ENCODE peak calls at places on chromosomes 1 and 21, in eight cellular contexts. I is left cardiac atrium; P is Panc1; G is activated CD8-positive, alpha-beta memory T cell treated with anti-CD3 and anti-CD28 coated beads, Interleukin-2, amount 10 ng/mL, durations not matched to agents 7 days and 5 days; O is psoas muscle; Z is pancreas; S is activated T-cell treated with anti-CD3 and anti-CD28 coated beads, Interleukin-2, amount 50 U/mL, for 4 hours; T is K562. U is an unnamed sample.
A peak's percentile ranks its signal among the peaks of the same experiment; 100 is the strongest.

GRCh38 chr21:17462276-17462981 is 50.4 kb upstream of the CXADR start:
- ATAC-seq in O (no peak), G (no peak), Z (peak; percentile 87), S (no peak), I (no peak), P (no peak), T (no peak), U (no peak)

GRCh38 chr1:24914226-24915069 is 15.6 kb downstream of the RUNX3 start:
- ATAC-seq in G (no peak), P (no peak), T (no peak), I (no peak), O (no peak), Z (no peak), S (no peak), U (no peak)

GRCh38 chr1:39117985-39118384 is 86.5 kb upstream of the MACF1 start:
- ATAC-seq in O (peak; percentile 77), I (no peak), Z (no peak), T (peak; percentile 27), S (no peak), G (no peak), P (peak; percentile 60), U (no peak)

GRCh38 chr1:37098196-37098595 is 63.9 kb upstream of the GRIK3 start:
- ATAC-seq in O (no peak), I (no peak), P (no peak), Z (no peak), T (no peak), S (no peak), G (no peak), U (no peak)

GRCh38 chr1:90973897-90974798 is 47.7 kb downstream of the ZNF644 start:
- ATAC-seq in P (peak; percentile 75), S (peak; percentile 77), I (peak; percentile 57), T (peak; percentile 86), G (no peak), Z (peak; percentile 56), O (no peak), U (no peak)

GRCh38 chr1:198232940-198233675 is 76.3 kb downstream of the NEK7 start:
- ATAC-seq in S (no peak), T (no peak), G (no peak), O (no peak), Z (no peak), I (no peak), P (no peak), U (no peak)

GRCh38 chr1:76053021-76053420 is 21.5 kb upstream of the ST6GALNAC3 start:
- ATAC-seq in G (peak; percentile 57), S (no peak), I (no peak), O (no peak), Z (no peak), T (no peak), P (no peak), U (no peak)

GRCh38 chr1:111496398-111496797 is 7.0 kb downstream of the ADORA3 start:
- ATAC-seq in T (no peak), I (no peak), G (no peak), Z (no peak), S (peak; percentile 83), P (no peak), O (no peak), U (no peak)

GRCh38 chr1:52037402-52037814 is 3.8 kb upstream of the KTI12 start:
- ATAC-seq in S (no peak), P (no peak), O (no peak), Z (peak; percentile 11), I (no peak), G (no peak), T (no peak), U (no peak)

GRCh38 chr21:41565550-41565949 is 57.6 kb upstream of the TMPRSS2 start:
- ATAC-seq in S (no peak), I (no peak), P (no peak), O (no peak), T (no peak), G (no peak), Z (no peak), U (no peak)

GRCh38 chr1:246782120-246782900 is 58.1 kb downstream of the SCCPDH start:
- ATAC-seq in I (peak; percentile 88), G (no peak), T (peak; percentile 42), Z (peak; percentile 49), P (peak; percentile 77), S (peak; percentile 18), O (peak; percentile 94), U (no peak)

GRCh38 chr1:171716620-171717019 is 25.2 kb downstream of the VAMP4 start:
- ATAC-seq in Z (peak; percentile 37), I (no peak), S (no peak), G (no peak), T (no peak), O (peak; percentile 62), P (no peak), U (no peak)

GRCh38 chr1:182129398-182129797 is 67.9 kb upstream of the ZNF648 start:
- ATAC-seq in G (no peak), T (no peak), O (no peak), I (no peak), Z (peak; percentile 70), S (no peak), P (no peak), U (no peak)

GRCh38 chr1:14661220-14661619 is 62.7 kb downstream of the KAZN start:
- ATAC-seq in I (peak; percentile 88), O (no peak), P (no peak), S (no peak), T (no peak), Z (peak; percentile 37), G (no peak), U (no peak)

GRCh38 chr1:169610110-169610509 is 19.8 kb downstream of the SELP start:
- ATAC-seq in G (no peak), P (no peak), O (no peak), S (no peak), Z (no peak), T (peak; percentile 57), I (peak; percentile 67), U (no peak)

GRCh38 chr1:218361298-218362065 is 16.3 kb downstream of the TGFB2 start:
- ATAC-seq in G (no peak), S (no peak), I (no peak), O (no peak), P (peak; percentile 63), T (peak; percentile 72), Z (peak; percentile 35), U (no peak)

GRCh38 chr1:162733336-162733590 is 57.2 kb upstream of the HSD17B7 start:
- ATAC-seq in T (no peak), P (no peak), I (no peak), S (no peak), O (no peak), Z (no peak), G (no peak), U (no peak)

U was measured in stimulated activated memory B cell treated with anti-CD40 and anti-IgM and Interleukin-4, amounts not matched to agents 10 μg/mL and 1 μg/mL and 100 μg/mL, for 72 hours.